ENCODE peak calls at places on chromosomes 6 and 20, in ten cellular contexts. One of them, this sample, is unnamed.

GRCh38 chr6:93087606-93088005 is 331.8 kb downstream of the EPHA7 start:
- DNase-seq in GM13977: no peak
- DNase-seq in uterus: no peak
- DNase-seq in cardiac muscle cell: no peak
- DNase-seq in nephron progenitor cell: no peak
- DNase-seq in stomach: no peak
- DNase-seq in progenitor cell of endocrine pancreas: no peak
- DNase-seq in mucosa of descending colon: no peak
- DNase-seq in cardiac fibroblast: no peak
- DNase-seq in heart left ventricle: no peak
- DNase-seq in this sample: no peak

GRCh38 chr6:163570579-163571231 is 156.2 kb downstream of the QKI start:
- DNase-seq in GM13977: no peak
- DNase-seq in uterus: no peak
- DNase-seq in cardiac muscle cell: no peak
- DNase-seq in nephron progenitor cell: no peak
- DNase-seq in stomach: no peak
- DNase-seq in progenitor cell of endocrine pancreas: no peak
- DNase-seq in mucosa of descending colon: no peak
- DNase-seq in cardiac fibroblast: no peak
- DNase-seq in heart left ventricle: no peak
- DNase-seq in this sample: no peak

GRCh38 chr6:30074331-30075093 is 1.1 kb downstream of the RNF39 start:
- DNase-seq in GM13977: no peak
- DNase-seq in uterus: no peak
- DNase-seq in cardiac muscle cell: no peak
- DNase-seq in nephron progenitor cell: peak
- DNase-seq in stomach: no peak
- DNase-seq in progenitor cell of endocrine pancreas: no peak
- DNase-seq in mucosa of descending colon: no peak
- DNase-seq in cardiac fibroblast: no peak
- DNase-seq in heart left ventricle: no peak
- DNase-seq in this sample: peak

GRCh38 chr20:16125810-16126209 is 447.4 kb downstream of the KIF16B start:
- DNase-seq in GM13977: no peak
- DNase-seq in uterus: no peak
- DNase-seq in cardiac muscle cell: no peak
- DNase-seq in nephron progenitor cell: no peak
- DNase-seq in stomach: no peak
- DNase-seq in progenitor cell of endocrine pancreas: no peak
- DNase-seq in mucosa of descending colon: no peak
- DNase-seq in cardiac fibroblast: no peak
- DNase-seq in heart left ventricle: no peak
- DNase-seq in this sample: no peak

GRCh38 chr6:87139236-87139635 is 16.1 kb upstream of the ZNF292 start:
- DNase-seq in GM13977: peak
- DNase-seq in uterus: no peak
- DNase-seq in cardiac muscle cell: peak
- DNase-seq in nephron progenitor cell: no peak
- DNase-seq in stomach: no peak
- DNase-seq in progenitor cell of endocrine pancreas: no peak
- DNase-seq in mucosa of descending colon: no peak
- DNase-seq in cardiac fibroblast: peak
- DNase-seq in heart left ventricle: no peak
- DNase-seq in this sample: no peak

GRCh38 chr6:7540595-7540994 is 876 bp upstream of the DSP start:
- DNase-seq in GM13977: peak
- DNase-seq in uterus: no peak
- DNase-seq in cardiac muscle cell: no peak
- DNase-seq in nephron progenitor cell: peak
- DNase-seq in stomach: peak
- DNase-seq in progenitor cell of endocrine pancreas: no peak
- DNase-seq in mucosa of descending colon: peak
- DNase-seq in cardiac fibroblast: peak
- DNase-seq in heart left ventricle: peak
- DNase-seq in this sample: peak

GRCh38 chr6:159053781-159054398 is 9.1 kb upstream of the TAGAP start:
- DNase-seq in GM13977: no peak
- DNase-seq in uterus: no peak
- DNase-seq in cardiac muscle cell: no peak
- DNase-seq in nephron progenitor cell: no peak
- DNase-seq in stomach: no peak
- DNase-seq in progenitor cell of endocrine pancreas: no peak
- DNase-seq in mucosa of descending colon: no peak
- DNase-seq in cardiac fibroblast: no peak
- DNase-seq in heart left ventricle: no peak
- DNase-seq in this sample: no peak

GRCh38 chr20:51732454-51732791 is 35.8 kb downstream of the ATP9A start:
- DNase-seq in GM13977: no peak
- DNase-seq in uterus: peak
- DNase-seq in cardiac muscle cell: peak
- DNase-seq in nephron progenitor cell: no peak
- DNase-seq in stomach: no peak
- DNase-seq in progenitor cell of endocrine pancreas: no peak
- DNase-seq in mucosa of descending colon: no peak
- DNase-seq in cardiac fibroblast: peak
- DNase-seq in heart left ventricle: no peak
- DNase-seq in this sample: no peak

GRCh38 chr6:128278876-128279275 is 241.5 kb downstream of the PTPRK start:
- DNase-seq in GM13977: no peak
- DNase-seq in uterus: no peak
- DNase-seq in cardiac muscle cell: no peak
- DNase-seq in nephron progenitor cell: peak
- DNase-seq in stomach: no peak
- DNase-seq in progenitor cell of endocrine pancreas: no peak
- DNase-seq in mucosa of descending colon: no peak
- DNase-seq in cardiac fibroblast: no peak
- DNase-seq in heart left ventricle: no peak
- DNase-seq in this sample: no peak

GRCh38 chr6:166351715-166352285 is 9.5 kb upstream of the SFT2D1 start:
- DNase-seq in GM13977: peak
- DNase-seq in uterus: no peak
- DNase-seq in cardiac muscle cell: peak
- DNase-seq in nephron progenitor cell: no peak
- DNase-seq in stomach: no peak
- DNase-seq in progenitor cell of endocrine pancreas: no peak
- DNase-seq in mucosa of descending colon: peak
- DNase-seq in cardiac fibroblast: peak
- DNase-seq in heart left ventricle: no peak
- DNase-seq in this sample: no peak

GRCh38 chr20:61841551-61841950 is 224.1 kb downstream of the TAF4 start:
- DNase-seq in GM13977: no peak
- DNase-seq in uterus: no peak
- DNase-seq in cardiac muscle cell: no peak
- DNase-seq in nephron progenitor cell: no peak
- DNase-seq in stomach: no peak
- DNase-seq in progenitor cell of endocrine pancreas: no peak
- DNase-seq in mucosa of descending colon: peak
- DNase-seq in cardiac fibroblast: no peak
- DNase-seq in heart left ventricle: no peak
- DNase-seq in this sample: no peak

DNA sequence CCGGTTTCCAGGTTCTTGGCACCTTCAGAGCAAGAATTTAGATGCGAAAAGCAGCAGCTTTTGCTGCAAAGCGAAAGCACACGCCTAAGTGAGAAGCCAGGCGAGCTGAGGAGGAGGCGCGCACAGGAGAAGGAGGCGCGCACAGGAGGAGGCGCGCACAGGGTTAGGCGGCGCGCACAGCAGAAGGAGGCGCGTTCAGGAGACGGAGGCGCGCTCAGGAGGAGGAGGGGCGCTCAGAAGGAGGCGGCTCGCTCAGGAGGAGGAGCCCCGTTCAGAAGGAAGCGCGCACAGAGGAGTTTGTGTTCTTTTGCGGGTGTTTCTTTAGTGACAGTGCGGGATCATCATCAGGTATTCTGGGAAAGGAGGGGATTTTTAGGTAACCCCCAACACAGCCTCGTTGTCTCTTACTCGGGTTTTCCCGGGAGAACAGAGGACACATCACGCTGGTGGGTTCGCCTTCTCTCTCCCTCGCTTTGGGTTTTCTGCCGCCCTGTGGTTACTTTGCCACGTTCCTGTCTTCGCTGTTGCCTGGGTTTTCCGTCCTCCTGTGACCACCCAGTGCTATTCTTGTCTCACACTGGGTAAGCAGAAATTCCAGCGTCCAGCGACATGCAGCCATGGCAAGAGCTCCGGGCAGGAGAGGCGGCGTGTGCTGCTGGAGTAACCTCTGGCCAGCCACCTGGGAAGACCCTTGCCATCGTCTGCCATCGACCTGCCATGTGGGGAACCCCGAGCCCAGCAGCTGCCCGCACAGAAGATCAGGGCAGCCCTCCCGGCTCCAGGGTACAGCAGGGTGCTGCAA is 47.0 kb downstream of the WDR27 start:
- DNase-seq in GM13977: peak
- DNase-seq in uterus: peak
- DNase-seq in cardiac muscle cell: peak
- DNase-seq in nephron progenitor cell: peak
- DNase-seq in stomach: peak
- DNase-seq in progenitor cell of endocrine pancreas: peak
- DNase-seq in mucosa of descending colon: peak
- DNase-seq in cardiac fibroblast: peak
- DNase-seq in heart left ventricle: no peak
- DNase-seq in this sample: no peak
- TF ChIP-seq CTCF in GM13977: peak
- TF ChIP-seq CTCF in uterus: peak
- TF ChIP-seq CTCF in cardiac muscle cell: peak
- TF ChIP-seq CTCF in nephron progenitor cell: no peak
- TF ChIP-seq CTCF in stomach: no peak
- TF ChIP-seq CTCF in progenitor cell of endocrine pancreas: no peak
- TF ChIP-seq CTCF in mucosa of descending colon: no peak
- TF ChIP-seq CTCF in cardiac fibroblast: peak
- TF ChIP-seq CTCF in heart left ventricle: peak
- TF ChIP-seq CTCF in this sample: peak

GRCh38 chr6:3455121-3455489 is 1.7 kb downstream of the SLC22A23 start:
- DNase-seq in GM13977: no peak
- DNase-seq in uterus: no peak
- DNase-seq in cardiac muscle cell: no peak
- DNase-seq in nephron progenitor cell: no peak
- DNase-seq in stomach: peak
- DNase-seq in progenitor cell of endocrine pancreas: no peak
- DNase-seq in mucosa of descending colon: peak
- DNase-seq in cardiac fibroblast: no peak
- DNase-seq in heart left ventricle: no peak
- DNase-seq in this sample: peak

GRCh38 chr6:3454206-3455016 is 2.4 kb downstream of the SLC22A23 start:
- DNase-seq in GM13977: no peak
- DNase-seq in uterus: no peak
- DNase-seq in cardiac muscle cell: no peak
- DNase-seq in nephron progenitor cell: no peak
- DNase-seq in stomach: no peak
- DNase-seq in progenitor cell of endocrine pancreas: no peak
- DNase-seq in mucosa of descending colon: no peak
- DNase-seq in cardiac fibroblast: no peak
- DNase-seq in heart left ventricle: no peak
- DNase-seq in this sample: no peak

GRCh38 chr6:3451498-3451897 is 5.4 kb downstream of the SLC22A23 start:
- DNase-seq in GM13977: no peak
- DNase-seq in uterus: no peak
- DNase-seq in cardiac muscle cell: no peak
- DNase-seq in nephron progenitor cell: no peak
- DNase-seq in stomach: no peak
- DNase-seq in progenitor cell of endocrine pancreas: no peak
- DNase-seq in mucosa of descending colon: no peak
- DNase-seq in cardiac fibroblast: no peak
- DNase-seq in heart left ventricle: no peak
- DNase-seq in this sample: no peak

GRCh38 chr6:3455490-3456394 is 1.1 kb downstream of the SLC22A23 start:
- DNase-seq in GM13977: peak
- DNase-seq in uterus: no peak
- DNase-seq in cardiac muscle cell: no peak
- DNase-seq in nephron progenitor cell: peak
- DNase-seq in stomach: peak
- DNase-seq in progenitor cell of endocrine pancreas: peak
- DNase-seq in mucosa of descending colon: peak
- DNase-seq in cardiac fibroblast: no peak
- DNase-seq in heart left ventricle: peak
- DNase-seq in this sample: peak

GRCh38 chr6:3453410-3453809 is 3.4 kb downstream of the SLC22A23 start:
- DNase-seq in GM13977: no peak
- DNase-seq in uterus: no peak
- DNase-seq in cardiac muscle cell: no peak
- DNase-seq in nephron progenitor cell: no peak
- DNase-seq in stomach: no peak
- DNase-seq in progenitor cell of endocrine pancreas: no peak
- DNase-seq in mucosa of descending colon: no peak
- DNase-seq in cardiac fibroblast: no peak
- DNase-seq in heart left ventricle: no peak
- DNase-seq in this sample: peak
- TF ChIP-seq CTCF in GM13977: no peak
- TF ChIP-seq CTCF in uterus: no peak
- TF ChIP-seq CTCF in cardiac muscle cell: no peak
- TF ChIP-seq CTCF in nephron progenitor cell: no peak
- TF ChIP-seq CTCF in stomach: no peak
- TF ChIP-seq CTCF in progenitor cell of endocrine pancreas: no peak
- TF ChIP-seq CTCF in mucosa of descending colon: no peak
- TF ChIP-seq CTCF in cardiac fibroblast: no peak
- TF ChIP-seq CTCF in heart left ventricle: no peak
- TF ChIP-seq CTCF in this sample: no peak

DNA sequence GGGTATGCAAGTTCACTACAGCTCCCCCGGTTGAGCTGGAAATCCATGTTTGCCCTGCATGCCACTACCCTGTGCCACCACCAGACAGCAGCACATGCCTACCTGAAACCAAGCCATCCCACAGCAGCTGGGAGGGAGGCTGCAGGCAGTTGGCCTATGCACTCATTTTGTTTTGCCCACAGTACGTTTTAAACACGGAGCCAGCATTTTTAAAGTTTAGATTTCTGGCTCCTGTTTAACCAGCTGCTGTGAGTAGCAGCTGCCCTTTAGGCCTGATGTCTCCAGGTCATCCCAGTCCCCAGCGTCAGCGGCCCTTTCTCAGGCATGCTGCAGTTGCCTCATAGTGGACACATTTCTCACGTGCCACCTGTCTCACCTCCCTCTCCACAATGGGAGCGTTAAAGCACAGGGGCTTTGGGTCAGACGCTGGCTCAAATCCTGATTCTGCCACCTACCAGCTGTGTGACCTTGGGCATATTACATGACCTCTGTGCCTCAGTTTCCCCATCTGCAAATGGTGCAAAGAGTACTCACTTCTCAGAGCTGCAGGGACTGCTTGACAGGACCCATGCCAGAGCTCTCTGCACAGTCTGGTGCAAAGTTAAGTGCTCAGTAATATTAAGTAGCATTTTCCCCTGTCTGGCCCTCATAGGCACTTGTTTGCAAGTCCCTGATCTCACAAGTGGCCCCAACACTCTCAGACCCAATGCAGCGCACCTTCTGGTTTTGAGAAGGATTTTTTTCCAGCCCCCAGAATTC is 8.2 kb upstream of the UBE2V1 start:
- DNase-seq in GM13977: peak
- DNase-seq in uterus: no peak
- DNase-seq in cardiac muscle cell: peak
- DNase-seq in nephron progenitor cell: peak
- DNase-seq in stomach: peak
- DNase-seq in progenitor cell of endocrine pancreas: no peak
- DNase-seq in mucosa of descending colon: peak
- DNase-seq in cardiac fibroblast: peak
- DNase-seq in heart left ventricle: no peak
- DNase-seq in this sample: peak
- TF ChIP-seq CTCF in GM13977: peak
- TF ChIP-seq CTCF in uterus: peak
- TF ChIP-seq CTCF in cardiac muscle cell: peak
- TF ChIP-seq CTCF in nephron progenitor cell: peak
- TF ChIP-seq CTCF in stomach: peak
- TF ChIP-seq CTCF in progenitor cell of endocrine pancreas: peak
- TF ChIP-seq CTCF in mucosa of descending colon: peak
- TF ChIP-seq CTCF in cardiac fibroblast: peak
- TF ChIP-seq CTCF in heart left ventricle: peak
- TF ChIP-seq CTCF in this sample: peak

GRCh38 chr20:45308078-45308778 is at the start of gene MATN4:
- DNase-seq in GM13977: no peak
- DNase-seq in uterus: no peak
- DNase-seq in cardiac muscle cell: no peak
- DNase-seq in nephron progenitor cell: no peak
- DNase-seq in stomach: peak
- DNase-seq in progenitor cell of endocrine pancreas: no peak
- DNase-seq in mucosa of descending colon: peak
- DNase-seq in cardiac fibroblast: no peak
- DNase-seq in heart left ventricle: peak
- DNase-seq in this sample: peak
- TF ChIP-seq CTCF in GM13977: no peak
- TF ChIP-seq CTCF in uterus: no peak
- TF ChIP-seq CTCF in cardiac muscle cell: no peak
- TF ChIP-seq CTCF in nephron progenitor cell: no peak
- TF ChIP-seq CTCF in stomach: peak
- TF ChIP-seq CTCF in progenitor cell of endocrine pancreas: no peak
- TF ChIP-seq CTCF in mucosa of descending colon: no peak
- TF ChIP-seq CTCF in cardiac fibroblast: no peak
- TF ChIP-seq CTCF in heart left ventricle: no peak
- TF ChIP-seq CTCF in this sample: peak